ENCODE peak calls at places on chromosomes 7 and 10, in six cellular contexts. B is neuronal stem cell, G is H9, H is mesenchymal stem cell, I is IMR-90, X is H1. O is an unnamed sample.

GRCh38 chr10:48801026-48801425 is 116.4 kb downstream of the WDFY4 start:
- DNase-seq in B (no peak), G (no peak), H (no peak), I (no peak), X (no peak), O (peak)

GRCh38 chr7:98202367-98203195 is 8.7 kb upstream of the BHLHA15 start:
- DNase-seq in B (no peak), G (no peak), H (no peak), I (no peak), X (no peak), O (no peak)

GRCh38 chr10:132737390-132738048 is 48.4 kb downstream of the NKX6-2 start:
- DNase-seq in B (no peak), G (no peak), H (no peak), I (no peak), X (no peak), O (no peak)

GRCh38 chr10:102241037-102241443 is 272 bp downstream of the PITX3 start:
- DNase-seq in B (no peak), G (no peak), H (peak), I (no peak), X (no peak), O (no peak)

GRCh38 chr7:108838143-108838542 is 268.5 kb downstream of the DNAJB9 start:
- DNase-seq in B (no peak), G (no peak), H (peak), I (no peak), X (no peak), O (no peak)

GRCh38 chr7:45624392-45624760 is 50.2 kb downstream of the ADCY1 start:
- DNase-seq in B (no peak), G (no peak), H (no peak), I (no peak), X (no peak), O (no peak)

GRCh38 chr10:74771054-74771453 is 55.3 kb upstream of the KAT6B start:
- DNase-seq in B (no peak), G (no peak), H (no peak), I (no peak), X (no peak), O (no peak)

GRCh38 chr10:113326160-113327111 is 226.4 kb upstream of the HABP2 start:
- DNase-seq in B (peak), G (peak), H (peak), I (peak), X (no peak), O (peak)

GRCh38 chr7:149621776-149622175 is 124.2 kb upstream of the ZNF746 start:
- DNase-seq in B (no peak), G (no peak), H (no peak), I (no peak), X (no peak), O (no peak)

GRCh38 chr10:79116801-79117723 is 48.3 kb downstream of the ZMIZ1 start:
- DNase-seq in B (no peak), G (no peak), H (peak), I (peak), X (no peak), O (no peak)

GRCh38 chr7:78023191-78023590 is 224.6 kb downstream of the PHTF2 start:
- DNase-seq in B (no peak), G (no peak), H (no peak), I (no peak), X (no peak), O (no peak)

GRCh38 chr10:132404169-132404880 is 7.3 kb downstream of the PWWP2B start:
- DNase-seq in B (no peak), G (no peak), H (no peak), I (no peak), X (no peak), O (peak)

GRCh38 chr7:37311282-37311868 is 137.3 kb downstream of the ELMO1 start:
- DNase-seq in B (no peak), G (no peak), H (peak), I (peak), X (no peak), O (peak)

GRCh38 chr7:74305987-74306736 is 17.0 kb downstream of the CLIP2 start:
- DNase-seq in B (no peak), G (no peak), H (no peak), I (no peak), X (no peak), O (no peak)

GRCh38 chr7:74306737-74307469 is 17.7 kb downstream of the CLIP2 start:
- DNase-seq in B (no peak), G (no peak), H (peak), I (peak), X (no peak), O (no peak)

GRCh38 chr7:74307738-74308505 is 18.7 kb downstream of the CLIP2 start:
- DNase-seq in B (no peak), G (no peak), H (no peak), I (no peak), X (no peak), O (no peak)

GRCh38 chr7:74312418-74313021 is 23.3 kb downstream of the CLIP2 start:
- DNase-seq in B (no peak), G (no peak), H (no peak), I (no peak), X (no peak), O (no peak)

DNA sequence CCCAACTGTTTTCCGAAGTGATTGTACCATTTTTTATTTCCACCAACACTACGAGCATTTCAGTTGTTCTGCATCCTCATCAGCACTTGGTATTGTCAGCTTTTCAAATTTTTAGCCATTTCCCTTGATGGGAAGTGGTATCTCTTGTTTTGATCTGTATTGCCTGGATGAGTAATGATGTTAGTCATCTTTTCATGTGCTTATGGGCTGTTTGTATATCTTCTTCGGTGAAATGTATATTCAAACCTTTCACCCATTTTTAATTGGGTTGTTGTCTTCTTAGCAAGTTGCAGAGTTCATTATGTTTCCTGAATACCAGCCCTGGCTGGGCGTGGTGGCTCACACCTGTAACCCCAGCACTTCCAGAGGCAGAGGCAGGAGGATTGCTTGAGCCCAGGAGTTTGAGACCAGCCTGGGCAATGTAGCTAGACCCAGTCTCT is 22.1 kb downstream of the CLIP2 start:
- DNase-seq in B (no peak), G (no peak), H (peak), I (peak), X (no peak), O (no peak)
- H4K8ac ChIP-seq in B (no peak), G (no peak), H (no peak), I (no peak), X (no peak), O (no peak)

GRCh38 chr10:106360870-106361269 is 803.6 kb downstream of the SORCS1 start:
- DNase-seq in B (no peak), G (no peak), H (no peak), I (peak), X (no peak), O (no peak)
- H3K14ac ChIP-seq in B (no peak), G (no peak), H (no peak), I (no peak), X (no peak), O (no peak)

DNA sequence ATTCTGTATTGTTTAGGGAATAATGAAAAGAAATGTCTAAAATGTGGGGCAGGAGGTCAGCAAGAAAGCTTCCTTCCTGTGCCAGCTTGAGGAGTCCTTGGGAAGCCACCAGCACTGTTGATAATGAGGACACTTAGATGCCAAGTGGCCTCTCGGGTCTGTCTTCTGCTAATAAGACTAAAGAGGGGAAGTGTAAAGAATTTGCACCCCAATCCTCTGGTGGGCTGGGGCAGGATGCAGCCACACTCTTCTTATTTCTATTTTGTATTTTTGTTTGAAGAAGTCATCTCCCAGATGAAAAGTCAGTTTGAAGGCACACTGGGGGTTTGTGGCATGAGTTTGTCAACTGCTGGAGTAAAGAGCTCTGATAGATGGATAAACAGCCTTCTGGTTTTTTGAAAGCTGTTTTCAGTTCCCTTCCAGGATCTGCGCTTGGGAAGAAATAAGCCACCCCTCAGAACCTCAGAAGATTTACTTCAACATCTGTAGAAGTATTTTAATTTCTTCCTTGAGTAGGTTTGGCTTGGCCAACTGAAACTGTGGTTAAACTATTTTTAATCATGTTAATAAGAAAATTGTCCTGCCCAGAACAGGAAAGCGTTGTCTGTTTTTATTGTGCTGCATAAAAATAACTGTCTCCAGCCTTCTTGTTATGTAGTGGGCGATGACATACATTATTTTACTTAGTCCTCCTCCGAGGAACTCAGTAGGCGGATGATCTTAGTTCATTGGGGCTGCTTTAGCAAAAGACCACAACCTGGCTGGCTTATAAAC is 128.8 kb upstream of the GPR26 start:
- DNase-seq in B (no peak), G (no peak), H (no peak), I (no peak), X (peak), O (no peak)
- H2AFZ ChIP-seq in B (no peak), G (no peak), H (no peak), I (no peak), X (no peak), O (no peak)

GRCh38 chr10:28674782-28675181 is 2.5 kb upstream of the BAMBI start:
- DNase-seq in B (no peak), G (no peak), H (no peak), I (no peak), X (no peak), O (no peak)

GRCh38 chr10:28678687-28679457 is 1.6 kb downstream of the BAMBI start:
- DNase-seq in B (no peak), G (no peak), H (peak), I (peak), X (no peak), O (peak)

GRCh38 chr10:28676968-28677888 is at the start of gene BAMBI:
- DNase-seq in B (peak), G (peak), H (peak), I (peak), X (peak), O (peak)

GRCh38 chr10:28677889-28678686 is 767 bp downstream of the BAMBI start:
- DNase-seq in B (no peak), G (peak), H (peak), I (peak), X (peak), O (peak)

DNA sequence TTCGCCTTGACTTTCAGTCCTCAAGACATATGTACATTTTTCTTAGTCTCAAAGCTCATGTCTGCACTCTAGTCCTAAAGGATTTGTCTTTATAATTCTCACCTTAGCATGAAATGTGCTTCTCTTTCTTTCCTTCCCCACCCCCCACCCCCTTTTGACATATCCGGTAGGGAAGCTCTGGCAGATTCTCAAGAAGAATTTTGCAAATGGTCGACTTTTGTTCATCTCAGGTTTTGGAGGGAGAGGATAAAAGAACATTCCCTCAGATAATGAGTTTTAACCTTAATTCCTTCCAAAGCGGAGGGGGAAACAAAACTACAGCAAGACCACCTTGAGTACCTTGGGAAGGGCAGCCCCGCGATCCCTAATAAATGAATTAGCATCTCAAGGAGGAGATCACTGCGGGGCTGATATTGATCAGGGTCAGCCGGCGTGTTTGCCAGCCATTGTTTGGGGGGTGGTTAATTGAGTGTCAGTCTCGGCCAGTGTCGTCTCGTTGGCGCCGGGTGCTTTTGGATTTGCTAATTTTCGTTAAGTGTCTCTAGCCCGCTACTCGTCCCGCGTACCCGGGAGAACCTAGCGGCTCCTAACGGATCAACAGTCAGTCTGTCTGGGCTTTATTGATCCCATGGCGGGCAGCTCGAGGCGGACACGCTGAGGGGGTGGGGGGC is 889 bp upstream of the BAMBI start:
- DNase-seq in B (no peak), G (peak), H (peak), I (no peak), X (peak), O (peak)
- H4K8ac ChIP-seq in B (no peak), G (no peak), H (no peak), I (no peak), X (peak), O (peak)

GRCh38 chr10:117137911-117138642 is at the start of gene VAX1:
- DNase-seq in B (no peak), G (peak), H (no peak), I (no peak), X (peak), O (no peak)
- H3K14ac ChIP-seq in B (peak), G (no peak), H (peak), I (no peak), X (no peak), O (no peak)